ENCODE peak calls at places on chromosomes 7 and 10, in five cellular contexts. M is upper lobe of right lung, H is ovary, X is fibroblast of mammary gland, V is body of pancreas. Q is an unnamed sample.

GRCh38 chr7:145053781-145054180 is 217.9 kb upstream of the TPK1 start:
- DNase-seq in M (no peak), H (no peak), X (no peak), V (no peak), Q (no peak)

GRCh38 chr10:43305881-43306280 is 39.0 kb upstream of the RASGEF1A start:
- DNase-seq in M (no peak), H (no peak), X (peak), V (no peak), Q (peak)

GRCh38 chr7:140674899-140675701 is 2.4 kb downstream of the ADCK2 start:
- DNase-seq in M (peak), H (no peak), X (peak), V (peak), Q (peak)

GRCh38 chr10:99908512-99908911 is 101.2 kb downstream of the DNMBP start:
- DNase-seq in M (no peak), H (no peak), X (peak), V (no peak), Q (no peak)

GRCh38 chr7:16926283-16926682 is 44.5 kb upstream of the AGR3 start:
- DNase-seq in M (no peak), H (no peak), X (peak), V (no peak), Q (peak)

GRCh38 chr10:133306941-133307379 is 1.7 kb downstream of the TUBGCP2 start:
- DNase-seq in M (no peak), H (no peak), X (no peak), V (no peak), Q (no peak)

GRCh38 chr10:97204826-97205679 is 19.3 kb upstream of the SLIT1 start:
- DNase-seq in M (no peak), H (no peak), X (no peak), V (no peak), Q (no peak)

GRCh38 chr10:70682920-70683600 is 10.8 kb downstream of the ADAMTS14 start:
- DNase-seq in M (no peak), H (no peak), X (no peak), V (no peak), Q (no peak)

GRCh38 chr10:15374156-15374555 is 3.1 kb upstream of the FAM171A1 start:
- DNase-seq in M (no peak), H (no peak), X (no peak), V (no peak), Q (no peak)

GRCh38 chr10:131427253-131427652 is 115.7 kb upstream of the TCERG1L start:
- DNase-seq in M (no peak), H (no peak), X (no peak), V (no peak), Q (no peak)

GRCh38 chr7:5429253-5429856 is 5.7 kb upstream of the TNRC18 start:
- DNase-seq in M (peak), H (peak), X (no peak), V (peak), Q (peak)

GRCh38 chr7:76356823-76357222 is 2.0 kb downstream of the YWHAG start:
- DNase-seq in M (no peak), H (no peak), X (peak), V (peak), Q (peak)
- H3K4me3 ChIP-seq in M (peak), H (peak), X (peak), V (no peak), Q (peak)

GRCh38 chr7:143331179-143331825 is 15.4 kb downstream of the CLCN1 start:
- DNase-seq in M (no peak), H (no peak), X (peak), V (no peak), Q (peak)

GRCh38 chr7:143334244-143334643 is 18.3 kb downstream of the CLCN1 start:
- DNase-seq in M (no peak), H (no peak), X (no peak), V (no peak), Q (no peak)

GRCh38 chr7:143325215-143325614 is 9.3 kb downstream of the CLCN1 start:
- DNase-seq in M (no peak), H (no peak), X (peak), V (no peak), Q (no peak)

GRCh38 chr7:143327903-143328302 is 12.0 kb downstream of the CLCN1 start:
- DNase-seq in M (no peak), H (no peak), X (no peak), V (no peak), Q (no peak)

GRCh38 chr7:143329471-143330170 is 13.7 kb downstream of the CLCN1 start:
- DNase-seq in M (no peak), H (no peak), X (no peak), V (no peak), Q (no peak)
- TF ChIP-seq CTCF in M (no peak), H (no peak), X (no peak), V (no peak), Q (no peak)

GRCh38 chr7:875051-875450 is 1.3 kb upstream of the GET4 start:
- DNase-seq in M (no peak), H (no peak), X (no peak), V (no peak), Q (no peak)

GRCh38 chr7:875476-876076 is 778 bp upstream of the GET4 start:
- DNase-seq in M (no peak), H (peak), X (no peak), V (peak), Q (no peak)

GRCh38 chr7:876077-876971 is at the start of gene GET4:
- DNase-seq in M (peak), H (peak), X (peak), V (peak), Q (peak)

GRCh38 chr7:877312-878232 is 1.2 kb downstream of the GET4 start:
- DNase-seq in M (peak), H (peak), X (no peak), V (peak), Q (no peak)

DNA sequence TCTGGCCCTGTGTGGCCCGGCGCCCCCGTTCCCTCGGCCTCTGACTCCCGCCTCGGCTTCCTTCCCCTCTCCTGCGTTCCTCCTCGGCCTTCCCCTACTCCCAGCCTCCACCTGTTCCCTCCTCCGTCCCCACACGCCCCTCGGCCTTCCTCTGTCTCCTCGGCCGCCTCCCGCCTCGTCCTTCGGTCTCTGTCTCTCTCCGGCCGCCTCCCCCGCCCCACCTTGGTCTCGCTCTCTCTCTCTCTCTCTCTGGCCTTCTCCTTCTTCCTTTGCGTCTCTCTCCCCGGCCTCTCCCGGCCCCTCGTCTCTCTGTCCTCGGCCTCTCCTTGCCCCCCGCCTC is 588 bp downstream of the GET4 start:
- DNase-seq in M (no peak), H (no peak), X (no peak), V (no peak), Q (no peak)
- H3K4me3 ChIP-seq in M (peak), H (peak), X (peak), V (peak), Q (peak)

GRCh38 chr7:34109936-34110626 is 204.7 kb downstream of the BMPER start:
- DNase-seq in M (no peak), H (no peak), X (no peak), V (no peak), Q (no peak)
- TF ChIP-seq CTCF in M (no peak), H (no peak), X (no peak), V (no peak), Q (no peak)

Q was measured in fibroblast of the aortic adventitia.